ENCODE peak calls at places on chromosomes 13 and 19, in eight cellular contexts. O is fibroblast of lung; P is mesendoderm; C is MM.1S; G is aorta; Z is CD4-positive, alpha-beta memory T cell; R is skeletal muscle cell; K is Peyer's patch. J is an unnamed sample.

GRCh38 chr13:27379126-27379525 is 45.3 kb upstream of the GTF3A start:
- DNase-seq in O (no peak), P (no peak), C (no peak), G (no peak), Z (no peak), R (no peak), K (no peak), J (no peak)

GRCh38 chr13:79988573-79988972 is 352.4 kb downstream of the SPRY2 start:
- DNase-seq in O (peak; percentile 59), P (no peak), C (no peak), G (no peak), Z (no peak), R (peak; percentile 65), K (peak; percentile 53), J (no peak)

GRCh38 chr19:6801397-6802086 is 29.0 kb downstream of the VAV1 start:
- DNase-seq in O (no peak), P (peak; percentile 62), C (peak; percentile 94), G (peak; percentile 91), Z (peak; percentile 83), R (no peak), K (peak; percentile 57), J (peak; percentile 90)

GRCh38 chr13:42279080-42279479 is 7.1 kb downstream of the AKAP11 start:
- DNase-seq in O (no peak), P (no peak), C (no peak), G (no peak), Z (no peak), R (no peak), K (no peak), J (no peak)

GRCh38 chr19:54937926-54938325 is 9.4 kb downstream of the NLRP7 start:
- DNase-seq in O (no peak), P (no peak), C (peak; percentile 94), G (no peak), Z (no peak), R (no peak), K (no peak), J (no peak)

GRCh38 chr13:95745752-95746151 is 68.8 kb downstream of the DNAJC3 start:
- DNase-seq in O (no peak), P (peak; percentile 31), C (no peak), G (no peak), Z (no peak), R (no peak), K (no peak), J (no peak)

GRCh38 chr13:36190771-36191170 is 23.6 kb downstream of the SOHLH2 start:
- DNase-seq in O (no peak), P (peak; percentile 6), C (peak; percentile 28), G (no peak), Z (no peak), R (no peak), K (no peak), J (no peak)

GRCh38 chr19:11767633-11768133 is 883 bp downstream of the ZNF441 start:
- DNase-seq in O (peak; percentile 31), P (peak; percentile 6), C (peak; percentile 41), G (peak; percentile 54), Z (peak; percentile 8), R (no peak), K (peak; percentile 83), J (peak; percentile 52)

GRCh38 chr13:66477816-66478215 is 752.3 kb downstream of the PCDH9 start:
- DNase-seq in O (no peak), P (no peak), C (no peak), G (no peak), Z (no peak), R (no peak), K (no peak), J (no peak)

GRCh38 chr13:75569576-75569975 is 20.0 kb downstream of the UCHL3 start:
- DNase-seq in O (no peak), P (no peak), C (no peak), G (no peak), Z (no peak), R (no peak), K (no peak), J (no peak)

GRCh38 chr13:21734961-21735360 is 64.1 kb downstream of the FGF9 start:
- DNase-seq in O (no peak), P (no peak), C (no peak), G (no peak), Z (no peak), R (no peak), K (peak; percentile 69), J (no peak)

DNA sequence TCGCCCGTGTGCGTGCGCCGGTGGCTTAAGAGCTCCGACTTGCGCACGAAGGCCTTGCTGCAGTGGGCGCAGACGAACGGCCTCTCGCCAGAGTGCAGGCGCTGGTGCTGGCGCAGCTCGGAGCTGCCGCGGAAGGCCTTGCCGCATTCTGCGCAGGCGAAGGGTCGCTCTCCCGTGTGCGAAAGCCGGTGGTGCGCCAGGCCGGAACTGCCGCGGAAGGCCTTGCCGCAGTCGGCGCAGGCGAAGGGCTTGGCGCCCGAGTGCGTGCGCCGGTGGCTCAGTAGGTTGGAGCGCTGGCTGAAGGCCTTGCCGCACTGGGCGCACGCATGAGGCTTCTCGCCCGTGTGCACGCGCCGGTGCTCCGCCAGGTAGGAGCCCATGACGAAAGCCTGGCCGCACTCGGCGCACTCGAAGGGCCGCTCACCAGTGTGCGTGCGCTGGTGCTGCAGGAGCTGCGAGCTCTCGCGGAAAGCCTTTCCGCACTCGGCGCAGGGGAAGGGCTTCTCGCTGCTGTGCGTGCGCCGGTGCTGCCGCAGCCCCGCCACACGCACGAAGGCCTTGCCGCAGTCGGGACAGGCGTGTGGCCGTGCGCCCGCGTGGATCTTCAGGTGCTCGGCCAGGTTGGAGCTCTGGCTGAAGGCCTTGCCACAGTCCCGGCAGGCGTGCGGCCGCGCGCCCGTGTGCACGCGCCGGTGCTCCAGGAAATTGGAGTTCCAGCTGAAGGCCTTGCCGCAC is 3.1 kb upstream of the A1BG start:
- DNase-seq in O (peak; percentile 39), P (no peak), C (no peak), G (no peak), Z (peak; percentile 50), R (no peak), K (no peak), J (peak; percentile 69)
- H3K4me3 ChIP-seq in O (no peak overlapping the region), P (no peak overlapping the region), C (no peak overlapping the region), G (no peak overlapping the region), Z (peak overlapping the region; percentile 47), R (peak overlapping the region; percentile 28), K (peak overlapping the region; percentile 40), J (peak overlapping the region; percentile 53)

GRCh38 chr19:4541114-4541805 is 1.4 kb upstream of the LRG1 start:
- DNase-seq in O (no peak), P (no peak), C (no peak), G (no peak), Z (no peak), R (no peak), K (no peak), J (no peak)

GRCh38 chr19:4537953-4538600 is 1.8 kb downstream of the LRG1 start:
- DNase-seq in O (no peak), P (peak; percentile 57), C (no peak), G (no peak), Z (no peak), R (no peak), K (no peak), J (no peak)

GRCh38 chr19:4539697-4540581 is at the start of gene LRG1:
- DNase-seq in O (no peak), P (peak; percentile 25), C (no peak), G (peak; percentile 75), Z (no peak), R (no peak), K (peak; percentile 69), J (no peak)

GRCh38 chr19:4538601-4538954 is 1.3 kb downstream of the LRG1 start:
- DNase-seq in O (no peak), P (no peak), C (no peak), G (no peak), Z (no peak), R (no peak), K (no peak), J (no peak)

DNA sequence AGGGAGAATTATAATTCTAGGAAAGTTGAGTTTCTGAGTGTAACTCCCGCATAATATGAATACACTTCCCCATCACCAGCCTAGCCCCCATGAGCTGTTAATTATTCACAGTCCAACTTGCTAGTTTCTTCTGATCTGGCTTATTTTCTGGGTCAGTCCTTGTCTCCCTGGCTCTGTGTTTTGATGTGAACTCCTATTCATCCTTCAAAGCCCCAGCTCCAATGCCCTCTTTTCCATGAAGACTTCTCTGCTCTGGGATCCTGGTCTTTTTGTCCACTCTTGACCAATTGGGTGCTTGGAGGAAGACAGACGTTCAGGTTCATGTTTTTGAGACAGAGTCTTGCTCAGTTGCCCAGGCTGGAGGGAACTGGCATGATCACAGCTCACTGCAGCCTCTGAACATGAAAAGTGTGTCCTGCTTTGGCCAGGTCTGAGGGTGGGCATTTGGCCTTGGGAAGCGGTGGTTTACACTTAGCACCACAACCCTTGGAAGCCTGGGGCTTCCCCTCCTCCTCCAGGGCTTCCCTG is 603 bp downstream of the LRG1 start:
- DNase-seq in O (no peak), P (no peak), C (no peak), G (no peak), Z (no peak), R (no peak), K (no peak), J (no peak)
- H3K4me3 ChIP-seq in O (no peak overlapping the region), P (no peak overlapping the region), C (no peak overlapping the region), G (no peak overlapping the region), Z (no peak overlapping the region), R (no peak overlapping the region), K (no peak overlapping the region), J (no peak overlapping the region)

GRCh38 chr13:97367016-97367415 is 67.0 kb upstream of the RAP2A start:
- DNase-seq in O (peak; percentile 79), P (peak; percentile 52), C (no peak), G (no peak), Z (no peak), R (peak; percentile 35), K (no peak), J (no peak)
- H3K4me3 ChIP-seq in O (no peak overlapping the region), P (no peak overlapping the region), C (no peak overlapping the region), G (no peak overlapping the region), Z (no peak overlapping the region), R (no peak overlapping the region), K (no peak overlapping the region), J (no peak overlapping the region)

GRCh38 chr19:13023666-13024065 is 28.4 kb downstream of the NFIX start:
- DNase-seq in O (peak; percentile 57), P (no peak), C (no peak), G (no peak), Z (no peak), R (no peak), K (no peak), J (no peak)
- H3K4me3 ChIP-seq in O (peak overlapping the region; percentile 87), P (no peak overlapping the region), C (peak overlapping the region; percentile 84), G (peak overlapping the region; percentile 25), Z (no peak overlapping the region), R (peak overlapping the region; percentile 51), K (peak overlapping the region; percentile 49), J (peak overlapping the region; percentile 31)

J was measured in CD8-positive, alpha-beta T cell.